ENCODE peak calls at places on chromosome 12, in four cellular contexts. F, D, E and S are unnamed samples.
A peak's percentile ranks its signal among the peaks of the same experiment; 100 is the strongest.

GRCh38 chr12:54358620-54358944 is 5.7 kb downstream of the GPR84 start:
- DNase-seq in F (no peak), E (no peak), D (peak; percentile 66), S (peak; percentile 29)

GRCh38 chr12:97995085-97995484 is 520.3 kb upstream of the TMPO start:
- DNase-seq in D (no peak), F (no peak), E (no peak), S (no peak)

GRCh38 chr12:74021937-74022336 is 515.7 kb upstream of the ATXN7L3B start:
- DNase-seq in D (peak; percentile 71), E (no peak), F (peak; percentile 90), S (peak; percentile 57)

GRCh38 chr12:56628671-56629458 is 1.3 kb downstream of the BAZ2A start:
- DNase-seq in F (no peak), D (peak; percentile 91), E (peak; percentile 74), S (no peak)

GRCh38 chr12:11801643-11802042 is 152.2 kb downstream of the ETV6 start:
- DNase-seq in E (no peak), F (no peak), D (no peak), S (no peak)

GRCh38 chr12:65823481-65824313 is 586 bp upstream of the HMGA2 start:
- DNase-seq in E (peak; percentile 58), F (peak; percentile 65), D (peak; percentile 67), S (peak; percentile 64)

GRCh38 chr12:122946690-122947271 is 19.5 kb downstream of the ABCB9 start:
- DNase-seq in D (peak; percentile 100), E (peak; percentile 100), F (no peak), S (no peak)

GRCh38 chr12:11719678-11720099 is 70.2 kb downstream of the ETV6 start:
- DNase-seq in F (peak; percentile 74), E (peak; percentile 98), D (peak; percentile 98), S (no peak)

GRCh38 chr12:113231275-113232231 is 10.3 kb downstream of the TPCN1 start:
- DNase-seq in D (peak; percentile 59), E (peak; percentile 46), F (peak; percentile 63), S (no peak)

GRCh38 chr12:119258149-119258548 is 76.4 kb upstream of the CCDC60 start:
- DNase-seq in D (no peak), E (no peak), F (no peak), S (no peak)

GRCh38 chr12:17588968-17589367 is 501.0 kb downstream of the RERGL start:
- DNase-seq in E (no peak), D (peak; percentile 1), F (peak; percentile 64), S (peak; percentile 24)

GRCh38 chr12:121391619-121392324 is 8.1 kb upstream of the RNF34 start:
- DNase-seq in F (no peak), E (peak; percentile 61), D (peak; percentile 72), S (no peak)

GRCh38 chr12:109714141-109714912 is 702 bp downstream of the FAM222A start:
- DNase-seq in E (peak; percentile 20), D (peak; percentile 71), F (peak; percentile 80), S (peak; percentile 77)

GRCh38 chr12:6767301-6767591 is 1.1 kb downstream of the PTMS start:
- DNase-seq in D (no peak), E (no peak), F (no peak), S (no peak)

GRCh38 chr12:54053625-54054441 is at the start of gene HOXC4:
- DNase-seq in E (peak; percentile 1), D (no peak), F (no peak), S (no peak)

GRCh38 chr12:132117558-132117875 is 26.6 kb downstream of the DDX51 start:
- DNase-seq in D (peak; percentile 1), E (no peak), F (peak; percentile 81), S (no peak)

GRCh38 chr12:11897923-11898322 is 172.8 kb upstream of the BCL2L14 start:
- DNase-seq in F (no peak), E (no peak), D (no peak), S (no peak)

GRCh38 chr12:113683566-113683965 is 211.9 kb upstream of the LHX5 start:
- DNase-seq in F (no peak), D (no peak), E (no peak), S (no peak)

GRCh38 chr12:18752280-18752920 is 14.5 kb downstream of the CAPZA3 start:
- DNase-seq in E (peak; percentile 95), D (peak; percentile 95), F (peak; percentile 73), S (no peak)

GRCh38 chr12:51028811-51029146 is 2.6 kb upstream of the SLC11A2 start:
- DNase-seq in D (peak; percentile 26), E (no peak), F (no peak), S (no peak)

GRCh38 chr12:32558941-32559340 is 120.2 kb upstream of the DNM1L start:
- DNase-seq in D (peak; percentile 78), F (no peak), E (peak; percentile 67), S (no peak)

GRCh38 chr12:55720894-55721444 is 776 bp downstream of the RDH5 start:
- DNase-seq in F (peak; percentile 84), E (peak; percentile 91), D (peak; percentile 75), S (no peak)

GRCh38 chr12:75724913-75725312 is 213.5 kb upstream of the KRR1 start:
- DNase-seq in F (no peak), E (peak; percentile 92), D (peak; percentile 92), S (no peak)

GRCh38 chr12:85057370-85057963 is 21.3 kb downstream of the LRRIQ1 start:
- DNase-seq in F (peak; percentile 51), D (peak; percentile 64), E (peak; percentile 41), S (peak; percentile 62)

GRCh38 chr12:20629414-20630156 is 65.5 kb upstream of the SLCO1C1 start:
- DNase-seq in E (peak; percentile 21), D (peak; percentile 13), F (no peak), S (no peak)

GRCh38 chr12:121794532-121795028 is 1.1 kb upstream of the RHOF start:
- DNase-seq in F (no peak), E (no peak), D (no peak), S (no peak)

GRCh38 chr12:44876554-44877275 is 600 bp upstream of the NELL2 start:
- DNase-seq in F (peak; percentile 88), D (peak; percentile 27), E (no peak), S (peak; percentile 88)

GRCh38 chr12:111149299-111149698 is 219.6 kb downstream of the PHETA1 start:
- DNase-seq in F (no peak), D (no peak), E (no peak), S (no peak)

GRCh38 chr12:38662851-38663250 is 242.5 kb downstream of the CPNE8 start:
- DNase-seq in E (no peak), D (no peak), F (no peak), S (no peak)

GRCh38 chr12:67704071-67704470 is 55.5 kb downstream of the DYRK2 start:
- DNase-seq in E (no peak), D (no peak), F (no peak), S (no peak)

GRCh38 chr12:1662761-1663439 is 28.0 kb upstream of the ADIPOR2 start:
- DNase-seq in E (no peak), F (peak; percentile 98), D (peak; percentile 71), S (peak; percentile 67)

GRCh38 chr12:117403586-117404139 is 42.2 kb upstream of the NOS1 start:
- DNase-seq in F (no peak), D (no peak), E (no peak), S (no peak)

GRCh38 chr12:63068857-63069442 is 82.1 kb downstream of the AVPR1A start:
- DNase-seq in E (peak; percentile 75), F (no peak), D (peak; percentile 49), S (peak; percentile 35)

GRCh38 chr12:93572712-93573551 is 457 bp downstream of the SOCS2 start:
- DNase-seq in D (peak; percentile 51), F (peak; percentile 64), E (peak; percentile 23), S (peak; percentile 9)

GRCh38 chr12:88925370-88925915 is 345.2 kb upstream of the KITLG start:
- DNase-seq in D (no peak), E (peak; percentile 7), F (no peak), S (no peak)

GRCh38 chr12:60926256-60926655 is 1330.4 kb downstream of the SLC16A7 start:
- DNase-seq in F (no peak), E (no peak), D (no peak), S (no peak)

GRCh38 chr12:86948851-86949250 is 692.7 kb upstream of the MGAT4C start:
- DNase-seq in D (peak; percentile 49), F (no peak), E (peak; percentile 17), S (no peak)

GRCh38 chr12:111448266-111448830 is 42.6 kb downstream of the SH2B3 start:
- DNase-seq in E (no peak), F (no peak), D (no peak), S (no peak)

GRCh38 chr12:124828264-124829007 is 35.2 kb downstream of the SCARB1 start:
- DNase-seq in F (no peak), E (peak; percentile 13), D (peak; percentile 42), S (no peak)
- H4K91ac ChIP-seq in F (no peak overlapping the region), E (peak overlapping the region; percentile 80), D (peak overlapping the region; percentile 66), S (no peak overlapping the region)

DNA sequence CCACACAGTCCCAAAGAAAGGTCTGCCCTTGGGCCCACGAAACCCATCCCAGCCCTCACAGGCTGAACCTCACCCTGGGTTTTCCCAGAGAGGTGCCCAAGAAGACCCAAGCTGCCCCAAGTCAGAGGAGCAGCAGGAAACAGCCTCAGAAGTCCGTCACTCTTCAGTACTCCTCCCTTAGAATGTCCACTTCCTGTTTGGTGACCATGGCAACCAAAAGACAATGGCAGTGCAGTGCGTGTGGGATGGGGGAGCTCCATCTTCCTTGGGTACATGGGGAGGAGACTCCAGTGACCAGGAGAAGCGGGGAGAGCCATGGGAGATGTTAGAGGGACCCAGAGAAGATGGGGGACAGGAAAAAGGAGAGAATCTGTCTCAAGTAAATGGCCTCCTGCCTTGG is 11.3 kb downstream of the SELPLG start:
- DNase-seq in D (peak; percentile 88), E (no peak), F (peak; percentile 73), S (no peak)
- H4K91ac ChIP-seq in D (peak overlapping the region; percentile 22), E (peak overlapping the region; percentile 69), F (no peak overlapping the region), S (no peak overlapping the region)

GRCh38 chr12:42728770-42729531 is 139.4 kb upstream of the PRICKLE1 start:
- DNase-seq in D (no peak), E (no peak), F (no peak), S (no peak)
- H4K91ac ChIP-seq in D (no peak overlapping the region), E (no peak overlapping the region), F (no peak overlapping the region), S (no peak overlapping the region)

GRCh38 chr12:254039-254438 is 8.6 kb downstream of the SLC6A13 start:
- DNase-seq in E (no peak), F (no peak), D (no peak), S (no peak)
- H4K91ac ChIP-seq in E (no peak overlapping the region), F (no peak overlapping the region), D (no peak overlapping the region), S (no peak overlapping the region)

DNA sequence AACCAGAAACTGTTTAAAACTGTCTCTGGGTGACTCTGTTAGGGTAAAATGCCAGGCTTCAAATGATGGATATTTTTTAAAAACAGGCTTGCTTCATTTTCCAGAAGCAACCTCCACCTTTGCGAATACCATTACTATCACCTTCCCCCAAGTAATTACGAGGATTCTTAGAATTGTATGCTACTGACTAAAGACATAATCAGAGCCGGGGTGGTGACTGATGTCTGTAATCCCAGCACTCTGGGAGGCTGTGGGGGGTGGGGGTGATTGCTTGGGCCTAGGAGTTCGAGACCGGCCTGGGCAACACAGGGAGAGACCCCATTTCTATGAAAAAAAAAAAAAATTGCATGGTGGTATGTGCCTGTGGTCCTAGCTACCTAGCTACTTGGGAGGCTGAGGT is 38.3 kb downstream of the FGD6 start:
- DNase-seq in F (no peak), D (no peak), E (no peak), S (no peak)
- H4K91ac ChIP-seq in F (no peak overlapping the region), D (no peak overlapping the region), E (no peak overlapping the region), S (no peak overlapping the region)

GRCh38 chr12:42361909-42362706 is 36.1 kb downstream of the PPHLN1 start:
- DNase-seq in E (peak; percentile 4), F (no peak), D (no peak), S (no peak)

GRCh38 chr12:42364692-42365091 is 38.7 kb downstream of the PPHLN1 start:
- DNase-seq in F (peak; percentile 65), E (no peak), D (no peak), S (no peak)

GRCh38 chr12:42356344-42356743 is 30.4 kb downstream of the PPHLN1 start:
- DNase-seq in E (no peak), D (no peak), F (no peak), S (no peak)

GRCh38 chr12:42360747-42361403 is 34.9 kb downstream of the PPHLN1 start:
- DNase-seq in E (peak; percentile 25), F (no peak), D (peak; percentile 17), S (no peak)
- H4K91ac ChIP-seq in E (no peak overlapping the region), F (no peak overlapping the region), D (no peak overlapping the region), S (no peak overlapping the region)